ENCODE peak calls at places on chromosomes 5 and 9, in ten cellular contexts. One of them, this sample, is unnamed.

GRCh38 chr5:36502608-36503007 is 103.8 kb upstream of the SLC1A3 start:
- DNase-seq in omental fat pad: no peak
- DNase-seq in cardiac muscle cell: peak
- DNase-seq in activated naive CD4-positive, alpha-beta T cell: no peak
- DNase-seq in NCI-H146: no peak
- DNase-seq in right atrium auricular region: no peak
- DNase-seq in amniotic stem cell: peak
- DNase-seq in skeletal muscle cell: peak
- DNase-seq in Right ventricle myocardium inferior: no peak
- DNase-seq in activated gamma-delta T cell treated with Interleukin-2 at 50 U/mL for 16 hours: no peak
- DNase-seq in this sample: peak

GRCh38 chr9:120689860-120690259 is 24.4 kb downstream of the MEGF9 start:
- DNase-seq in omental fat pad: no peak
- DNase-seq in cardiac muscle cell: peak
- DNase-seq in activated naive CD4-positive, alpha-beta T cell: no peak
- DNase-seq in NCI-H146: peak
- DNase-seq in right atrium auricular region: no peak
- DNase-seq in amniotic stem cell: no peak
- DNase-seq in skeletal muscle cell: peak
- DNase-seq in Right ventricle myocardium inferior: no peak
- DNase-seq in activated gamma-delta T cell treated with Interleukin-2 at 50 U/mL for 16 hours: no peak
- DNase-seq in this sample: no peak

GRCh38 chr5:94577466-94578245 is 40.7 kb downstream of the KIAA0825 start:
- DNase-seq in omental fat pad: no peak
- DNase-seq in cardiac muscle cell: peak
- DNase-seq in activated naive CD4-positive, alpha-beta T cell: no peak
- DNase-seq in NCI-H146: no peak
- DNase-seq in right atrium auricular region: no peak
- DNase-seq in amniotic stem cell: no peak
- DNase-seq in skeletal muscle cell: no peak
- DNase-seq in Right ventricle myocardium inferior: no peak
- DNase-seq in activated gamma-delta T cell treated with Interleukin-2 at 50 U/mL for 16 hours: no peak
- DNase-seq in this sample: no peak

GRCh38 chr5:168409601-168410458 is 76.4 kb upstream of the RARS1 start:
- DNase-seq in omental fat pad: no peak
- DNase-seq in cardiac muscle cell: peak
- DNase-seq in activated naive CD4-positive, alpha-beta T cell: no peak
- DNase-seq in NCI-H146: no peak
- DNase-seq in right atrium auricular region: no peak
- DNase-seq in amniotic stem cell: no peak
- DNase-seq in skeletal muscle cell: no peak
- DNase-seq in Right ventricle myocardium inferior: no peak
- DNase-seq in activated gamma-delta T cell treated with Interleukin-2 at 50 U/mL for 16 hours: peak
- DNase-seq in this sample: no peak

GRCh38 chr9:125241863-125242739 is 958 bp upstream of the HSPA5 start:
- DNase-seq in omental fat pad: no peak
- DNase-seq in cardiac muscle cell: no peak
- DNase-seq in activated naive CD4-positive, alpha-beta T cell: no peak
- DNase-seq in NCI-H146: peak
- DNase-seq in right atrium auricular region: peak
- DNase-seq in amniotic stem cell: no peak
- DNase-seq in skeletal muscle cell: no peak
- DNase-seq in Right ventricle myocardium inferior: peak
- DNase-seq in activated gamma-delta T cell treated with Interleukin-2 at 50 U/mL for 16 hours: peak
- DNase-seq in this sample: no peak

GRCh38 chr5:110333384-110333783 is 393.1 kb downstream of the TMEM232 start:
- DNase-seq in omental fat pad: no peak
- DNase-seq in cardiac muscle cell: peak
- DNase-seq in activated naive CD4-positive, alpha-beta T cell: no peak
- DNase-seq in NCI-H146: no peak
- DNase-seq in right atrium auricular region: no peak
- DNase-seq in amniotic stem cell: no peak
- DNase-seq in skeletal muscle cell: peak
- DNase-seq in Right ventricle myocardium inferior: no peak
- DNase-seq in activated gamma-delta T cell treated with Interleukin-2 at 50 U/mL for 16 hours: no peak
- DNase-seq in this sample: no peak

GRCh38 chr5:105259581-105260217 is 1697.1 kb upstream of the NUDT12 start:
- DNase-seq in omental fat pad: no peak
- DNase-seq in cardiac muscle cell: no peak
- DNase-seq in activated naive CD4-positive, alpha-beta T cell: no peak
- DNase-seq in NCI-H146: no peak
- DNase-seq in right atrium auricular region: no peak
- DNase-seq in amniotic stem cell: no peak
- DNase-seq in skeletal muscle cell: no peak
- DNase-seq in Right ventricle myocardium inferior: no peak
- DNase-seq in activated gamma-delta T cell treated with Interleukin-2 at 50 U/mL for 16 hours: no peak
- DNase-seq in this sample: no peak

GRCh38 chr5:143436871-143437270 is 33.4 kb upstream of the NR3C1 start:
- DNase-seq in omental fat pad: no peak
- DNase-seq in cardiac muscle cell: no peak
- DNase-seq in activated naive CD4-positive, alpha-beta T cell: no peak
- DNase-seq in NCI-H146: no peak
- DNase-seq in right atrium auricular region: no peak
- DNase-seq in amniotic stem cell: no peak
- DNase-seq in skeletal muscle cell: no peak
- DNase-seq in Right ventricle myocardium inferior: no peak
- DNase-seq in activated gamma-delta T cell treated with Interleukin-2 at 50 U/mL for 16 hours: no peak
- DNase-seq in this sample: no peak

GRCh38 chr5:69187342-69187741 is 2.0 kb upstream of the CENPH start:
- DNase-seq in omental fat pad: no peak
- DNase-seq in cardiac muscle cell: no peak
- DNase-seq in activated naive CD4-positive, alpha-beta T cell: no peak
- DNase-seq in NCI-H146: no peak
- DNase-seq in right atrium auricular region: no peak
- DNase-seq in amniotic stem cell: no peak
- DNase-seq in skeletal muscle cell: no peak
- DNase-seq in Right ventricle myocardium inferior: no peak
- DNase-seq in activated gamma-delta T cell treated with Interleukin-2 at 50 U/mL for 16 hours: no peak
- DNase-seq in this sample: no peak

GRCh38 chr9:581673-582497 is 259.6 kb upstream of the DMRT1 start:
- DNase-seq in omental fat pad: no peak
- DNase-seq in cardiac muscle cell: no peak
- DNase-seq in activated naive CD4-positive, alpha-beta T cell: no peak
- DNase-seq in NCI-H146: no peak
- DNase-seq in right atrium auricular region: no peak
- DNase-seq in amniotic stem cell: no peak
- DNase-seq in skeletal muscle cell: no peak
- DNase-seq in Right ventricle myocardium inferior: no peak
- DNase-seq in activated gamma-delta T cell treated with Interleukin-2 at 50 U/mL for 16 hours: no peak
- DNase-seq in this sample: no peak

GRCh38 chr5:144060598-144060997 is 109.9 kb downstream of the YIPF5 start:
- DNase-seq in omental fat pad: no peak
- DNase-seq in cardiac muscle cell: no peak
- DNase-seq in activated naive CD4-positive, alpha-beta T cell: no peak
- DNase-seq in NCI-H146: no peak
- DNase-seq in right atrium auricular region: no peak
- DNase-seq in amniotic stem cell: no peak
- DNase-seq in skeletal muscle cell: no peak
- DNase-seq in Right ventricle myocardium inferior: no peak
- DNase-seq in activated gamma-delta T cell treated with Interleukin-2 at 50 U/mL for 16 hours: no peak
- DNase-seq in this sample: no peak

GRCh38 chr9:123418506-123418905 is 62.5 kb downstream of the CRB2 start:
- DNase-seq in omental fat pad: no peak
- DNase-seq in cardiac muscle cell: no peak
- DNase-seq in activated naive CD4-positive, alpha-beta T cell: no peak
- DNase-seq in NCI-H146: no peak
- DNase-seq in right atrium auricular region: no peak
- DNase-seq in amniotic stem cell: no peak
- DNase-seq in skeletal muscle cell: no peak
- DNase-seq in Right ventricle myocardium inferior: no peak
- DNase-seq in activated gamma-delta T cell treated with Interleukin-2 at 50 U/mL for 16 hours: no peak
- DNase-seq in this sample: no peak

GRCh38 chr5:915946-916345 is 23.3 kb downstream of the TRIP13 start:
- DNase-seq in omental fat pad: no peak
- DNase-seq in cardiac muscle cell: no peak
- DNase-seq in activated naive CD4-positive, alpha-beta T cell: no peak
- DNase-seq in NCI-H146: no peak
- DNase-seq in right atrium auricular region: no peak
- DNase-seq in amniotic stem cell: no peak
- DNase-seq in skeletal muscle cell: no peak
- DNase-seq in Right ventricle myocardium inferior: no peak
- DNase-seq in activated gamma-delta T cell treated with Interleukin-2 at 50 U/mL for 16 hours: no peak
- DNase-seq in this sample: no peak

GRCh38 chr5:150113047-150113744 is 26.8 kb upstream of the CSF1R start:
- DNase-seq in omental fat pad: no peak
- DNase-seq in cardiac muscle cell: peak
- DNase-seq in activated naive CD4-positive, alpha-beta T cell: no peak
- DNase-seq in NCI-H146: no peak
- DNase-seq in right atrium auricular region: peak
- DNase-seq in amniotic stem cell: no peak
- DNase-seq in skeletal muscle cell: no peak
- DNase-seq in Right ventricle myocardium inferior: no peak
- DNase-seq in activated gamma-delta T cell treated with Interleukin-2 at 50 U/mL for 16 hours: no peak
- DNase-seq in this sample: no peak

GRCh38 chr5:179805529-179806249 is 977 bp downstream of the MGAT4B start:
- DNase-seq in omental fat pad: no peak
- DNase-seq in cardiac muscle cell: peak
- DNase-seq in activated naive CD4-positive, alpha-beta T cell: no peak
- DNase-seq in NCI-H146: peak
- DNase-seq in right atrium auricular region: no peak
- DNase-seq in amniotic stem cell: no peak
- DNase-seq in skeletal muscle cell: no peak
- DNase-seq in Right ventricle myocardium inferior: peak
- DNase-seq in activated gamma-delta T cell treated with Interleukin-2 at 50 U/mL for 16 hours: no peak
- DNase-seq in this sample: no peak

GRCh38 chr5:160469156-160470144 is 47.8 kb downstream of the PTTG1 start:
- DNase-seq in omental fat pad: no peak
- DNase-seq in cardiac muscle cell: no peak
- DNase-seq in activated naive CD4-positive, alpha-beta T cell: no peak
- DNase-seq in NCI-H146: no peak
- DNase-seq in right atrium auricular region: no peak
- DNase-seq in amniotic stem cell: no peak
- DNase-seq in skeletal muscle cell: no peak
- DNase-seq in Right ventricle myocardium inferior: no peak
- DNase-seq in activated gamma-delta T cell treated with Interleukin-2 at 50 U/mL for 16 hours: no peak
- DNase-seq in this sample: no peak

GRCh38 chr5:67003373-67003905 is 193.2 kb downstream of the CD180 start:
- DNase-seq in omental fat pad: no peak
- DNase-seq in cardiac muscle cell: peak
- DNase-seq in activated naive CD4-positive, alpha-beta T cell: no peak
- DNase-seq in NCI-H146: no peak
- DNase-seq in right atrium auricular region: no peak
- DNase-seq in amniotic stem cell: no peak
- DNase-seq in skeletal muscle cell: no peak
- DNase-seq in Right ventricle myocardium inferior: no peak
- DNase-seq in activated gamma-delta T cell treated with Interleukin-2 at 50 U/mL for 16 hours: no peak
- DNase-seq in this sample: no peak

GRCh38 chr5:40570408-40571129 is 109.1 kb upstream of the PTGER4 start:
- DNase-seq in omental fat pad: no peak
- DNase-seq in cardiac muscle cell: peak
- DNase-seq in activated naive CD4-positive, alpha-beta T cell: no peak
- DNase-seq in NCI-H146: no peak
- DNase-seq in right atrium auricular region: no peak
- DNase-seq in amniotic stem cell: no peak
- DNase-seq in skeletal muscle cell: peak
- DNase-seq in Right ventricle myocardium inferior: no peak
- DNase-seq in activated gamma-delta T cell treated with Interleukin-2 at 50 U/mL for 16 hours: no peak
- DNase-seq in this sample: peak

GRCh38 chr5:67807116-67807888 is 408.3 kb upstream of the PIK3R1 start:
- DNase-seq in omental fat pad: no peak
- DNase-seq in cardiac muscle cell: no peak
- DNase-seq in activated naive CD4-positive, alpha-beta T cell: no peak
- DNase-seq in NCI-H146: no peak
- DNase-seq in right atrium auricular region: no peak
- DNase-seq in amniotic stem cell: no peak
- DNase-seq in skeletal muscle cell: no peak
- DNase-seq in Right ventricle myocardium inferior: no peak
- DNase-seq in activated gamma-delta T cell treated with Interleukin-2 at 50 U/mL for 16 hours: no peak
- DNase-seq in this sample: no peak